ENCODE peak calls at places on chromosome 15, in ten cellular contexts. One of them, this sample, is unnamed.
A peak's percentile ranks its signal among the peaks of the same experiment; 100 is the strongest.

GRCh38 chr15:46297766-46298165 is 662.9 kb downstream of the SQOR start:
- DNase-seq in transverse colon: no peak
- DNase-seq in tibial nerve: no peak
- DNase-seq in endodermal cell: no peak
- DNase-seq in GM23338: no peak
- DNase-seq in suprapubic skin: no peak
- DNase-seq in K562: no peak
- DNase-seq in heart left ventricle: no peak
- DNase-seq in IMR-90: no peak
- DNase-seq in psoas muscle: no peak
- DNase-seq in this sample: no peak

GRCh38 chr15:92463826-92464225 is 70.1 kb downstream of the ST8SIA2 start:
- DNase-seq in transverse colon: no peak
- DNase-seq in tibial nerve: no peak
- DNase-seq in endodermal cell: no peak
- DNase-seq in GM23338: no peak
- DNase-seq in suprapubic skin: no peak
- DNase-seq in K562: peak; percentile 20
- DNase-seq in heart left ventricle: no peak
- DNase-seq in IMR-90: no peak
- DNase-seq in psoas muscle: no peak
- DNase-seq in this sample: no peak

GRCh38 chr15:87620393-87620792 is 636.1 kb downstream of the NTRK3 start:
- DNase-seq in transverse colon: no peak
- DNase-seq in tibial nerve: no peak
- DNase-seq in endodermal cell: no peak
- DNase-seq in GM23338: no peak
- DNase-seq in suprapubic skin: no peak
- DNase-seq in K562: no peak
- DNase-seq in heart left ventricle: no peak
- DNase-seq in IMR-90: no peak
- DNase-seq in psoas muscle: no peak
- DNase-seq in this sample: no peak

GRCh38 chr15:90221251-90221900 is 12.4 kb downstream of the CIB1 start:
- DNase-seq in transverse colon: peak; percentile 80
- DNase-seq in tibial nerve: peak; percentile 63
- DNase-seq in endodermal cell: peak; percentile 91
- DNase-seq in GM23338: peak; percentile 90
- DNase-seq in suprapubic skin: no peak
- DNase-seq in K562: peak; percentile 67
- DNase-seq in heart left ventricle: peak; percentile 82
- DNase-seq in IMR-90: peak; percentile 86
- DNase-seq in psoas muscle: peak; percentile 89
- DNase-seq in this sample: peak; percentile 88

GRCh38 chr15:36831125-36831914 is 251.9 kb downstream of the CDIN1 start:
- DNase-seq in transverse colon: no peak
- DNase-seq in tibial nerve: no peak
- DNase-seq in endodermal cell: no peak
- DNase-seq in GM23338: no peak
- DNase-seq in suprapubic skin: no peak
- DNase-seq in K562: no peak
- DNase-seq in heart left ventricle: no peak
- DNase-seq in IMR-90: peak; percentile 97
- DNase-seq in psoas muscle: no peak
- DNase-seq in this sample: no peak

GRCh38 chr15:72199721-72200212 is 2.2 kb upstream of the GRAMD2A start:
- DNase-seq in transverse colon: peak; percentile 88
- DNase-seq in tibial nerve: peak; percentile 88
- DNase-seq in endodermal cell: peak; percentile 94
- DNase-seq in GM23338: peak; percentile 83
- DNase-seq in suprapubic skin: peak; percentile 81
- DNase-seq in K562: peak; percentile 75
- DNase-seq in heart left ventricle: peak; percentile 86
- DNase-seq in IMR-90: peak; percentile 71
- DNase-seq in psoas muscle: peak; percentile 88
- DNase-seq in this sample: peak; percentile 81

GRCh38 chr15:37004373-37004869 is 95.9 kb downstream of the MEIS2 start:
- DNase-seq in transverse colon: no peak
- DNase-seq in tibial nerve: no peak
- DNase-seq in endodermal cell: no peak
- DNase-seq in GM23338: no peak
- DNase-seq in suprapubic skin: no peak
- DNase-seq in K562: no peak
- DNase-seq in heart left ventricle: no peak
- DNase-seq in IMR-90: no peak
- DNase-seq in psoas muscle: no peak
- DNase-seq in this sample: no peak

GRCh38 chr15:89828324-89829145 is 13.9 kb upstream of the ANPEP start:
- DNase-seq in transverse colon: peak; percentile 42
- DNase-seq in tibial nerve: peak; percentile 49
- DNase-seq in endodermal cell: no peak
- DNase-seq in GM23338: peak; percentile 43
- DNase-seq in suprapubic skin: no peak
- DNase-seq in K562: no peak
- DNase-seq in heart left ventricle: peak; percentile 76
- DNase-seq in IMR-90: peak; percentile 71
- DNase-seq in psoas muscle: peak; percentile 77
- DNase-seq in this sample: peak; percentile 61

GRCh38 chr15:67146214-67146613 is 80.8 kb downstream of the SMAD3 start:
- DNase-seq in transverse colon: peak; percentile 63
- DNase-seq in tibial nerve: no peak
- DNase-seq in endodermal cell: no peak
- DNase-seq in GM23338: no peak
- DNase-seq in suprapubic skin: no peak
- DNase-seq in K562: no peak
- DNase-seq in heart left ventricle: peak; percentile 71
- DNase-seq in IMR-90: peak; percentile 93
- DNase-seq in psoas muscle: peak; percentile 71
- DNase-seq in this sample: peak; percentile 68

GRCh38 chr15:79942656-79943481 is 28.1 kb downstream of the BCL2A1 start:
- DNase-seq in transverse colon: no peak
- DNase-seq in tibial nerve: no peak
- DNase-seq in endodermal cell: no peak
- DNase-seq in GM23338: no peak
- DNase-seq in suprapubic skin: no peak
- DNase-seq in K562: no peak
- DNase-seq in heart left ventricle: no peak
- DNase-seq in IMR-90: peak; percentile 76
- DNase-seq in psoas muscle: no peak
- DNase-seq in this sample: no peak

GRCh38 chr15:56242576-56243116 is 1.0 kb downstream of the RFX7 start:
- DNase-seq in transverse colon: no peak
- DNase-seq in tibial nerve: no peak
- DNase-seq in endodermal cell: no peak
- DNase-seq in GM23338: no peak
- DNase-seq in suprapubic skin: no peak
- DNase-seq in K562: peak; percentile 41
- DNase-seq in heart left ventricle: no peak
- DNase-seq in IMR-90: no peak
- DNase-seq in psoas muscle: no peak
- DNase-seq in this sample: no peak

GRCh38 chr15:99452728-99453643 is 112.8 kb upstream of the MEF2A start:
- DNase-seq in transverse colon: peak; percentile 67
- DNase-seq in tibial nerve: peak; percentile 69
- DNase-seq in endodermal cell: peak; percentile 38
- DNase-seq in GM23338: no peak
- DNase-seq in suprapubic skin: peak; percentile 92
- DNase-seq in K562: no peak
- DNase-seq in heart left ventricle: peak; percentile 96
- DNase-seq in IMR-90: peak; percentile 18
- DNase-seq in psoas muscle: peak; percentile 92
- DNase-seq in this sample: peak; percentile 86

GRCh38 chr15:90394074-90394473 is 6.0 kb downstream of the IQGAP1 start:
- DNase-seq in transverse colon: peak; percentile 64
- DNase-seq in tibial nerve: no peak
- DNase-seq in endodermal cell: no peak
- DNase-seq in GM23338: no peak
- DNase-seq in suprapubic skin: no peak
- DNase-seq in K562: no peak
- DNase-seq in heart left ventricle: no peak
- DNase-seq in IMR-90: no peak
- DNase-seq in psoas muscle: no peak
- DNase-seq in this sample: no peak

GRCh38 chr15:29825205-29825604 is 2.9 kb upstream of the TJP1 start:
- DNase-seq in transverse colon: no peak
- DNase-seq in tibial nerve: no peak
- DNase-seq in endodermal cell: no peak
- DNase-seq in GM23338: no peak
- DNase-seq in suprapubic skin: no peak
- DNase-seq in K562: no peak
- DNase-seq in heart left ventricle: no peak
- DNase-seq in IMR-90: no peak
- DNase-seq in psoas muscle: no peak
- DNase-seq in this sample: no peak

DNA sequence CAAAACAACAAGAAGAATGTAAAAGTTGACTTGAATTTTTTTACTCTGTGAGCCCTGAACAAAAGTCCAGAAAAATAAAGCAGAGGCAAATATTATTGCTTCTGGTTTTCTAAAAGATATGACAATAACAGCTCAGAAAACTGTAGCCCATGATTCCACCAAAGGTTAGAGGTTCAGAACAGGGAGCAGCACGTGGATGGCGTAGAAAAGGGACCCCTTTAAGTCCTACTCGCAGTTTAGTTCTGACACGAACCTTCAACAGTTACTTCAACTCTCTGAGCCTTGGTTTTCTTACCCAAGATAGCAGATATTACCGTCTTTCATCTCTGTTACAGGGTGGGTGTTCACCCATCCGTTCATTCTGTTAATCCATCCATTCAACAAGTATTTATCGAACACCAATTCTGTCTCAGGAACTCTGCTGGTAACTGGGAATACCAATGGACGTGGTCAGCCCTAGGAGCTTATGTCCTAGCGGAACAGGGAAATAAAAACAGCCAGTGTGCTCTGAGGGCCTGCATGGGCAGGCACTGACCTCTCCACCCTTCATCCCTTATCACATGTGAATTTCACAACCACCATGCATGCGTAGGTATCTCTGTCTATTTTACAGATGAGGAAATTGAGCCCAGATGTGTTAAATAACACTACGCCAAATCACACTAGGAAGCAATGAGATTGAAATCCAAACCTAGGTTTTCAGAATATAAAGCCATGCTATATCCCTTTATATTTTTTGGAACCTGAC is 274.2 kb upstream of the ICE2 start:
- DNase-seq in transverse colon: no peak
- DNase-seq in tibial nerve: no peak
- DNase-seq in endodermal cell: no peak
- DNase-seq in GM23338: no peak
- DNase-seq in suprapubic skin: no peak
- DNase-seq in K562: no peak
- DNase-seq in heart left ventricle: no peak
- DNase-seq in IMR-90: no peak
- DNase-seq in psoas muscle: no peak
- DNase-seq in this sample: no peak
- H3K27ac ChIP-seq in transverse colon: peak overlapping the region; percentile 60
- H3K27ac ChIP-seq in tibial nerve: no peak overlapping the region
- H3K27ac ChIP-seq in endodermal cell: no peak overlapping the region
- H3K27ac ChIP-seq in GM23338: no peak overlapping the region
- H3K27ac ChIP-seq in suprapubic skin: no peak overlapping the region
- H3K27ac ChIP-seq in K562: no peak overlapping the region
- H3K27ac ChIP-seq in heart left ventricle: peak overlapping the region; percentile 6
- H3K27ac ChIP-seq in IMR-90: peak overlapping the region; percentile 55
- H3K27ac ChIP-seq in psoas muscle: peak overlapping the region; percentile 72
- H3K27ac ChIP-seq in this sample: peak overlapping the region; percentile 63

DNA sequence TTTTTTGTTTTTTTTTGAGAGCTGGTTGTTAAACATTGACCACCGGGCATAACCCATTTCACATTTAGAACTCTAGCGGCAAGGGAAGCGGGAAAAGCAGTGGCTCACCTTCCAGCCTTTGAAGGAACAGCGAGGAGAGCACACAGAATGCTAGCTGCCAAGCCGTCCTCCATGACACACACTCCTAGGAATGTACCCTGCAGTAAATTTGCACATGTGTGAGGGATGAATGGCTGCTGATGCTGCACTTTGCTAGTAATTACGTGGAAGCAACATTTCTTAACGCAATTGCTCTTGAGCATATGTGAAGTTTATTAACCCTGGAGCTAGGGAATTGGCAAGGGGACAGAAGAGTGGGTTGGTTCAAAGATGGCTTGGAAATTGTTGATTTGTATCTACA is 123.7 kb downstream of the CHSY1 start:
- DNase-seq in transverse colon: no peak
- DNase-seq in tibial nerve: no peak
- DNase-seq in endodermal cell: peak; percentile 45
- DNase-seq in GM23338: peak; percentile 37
- DNase-seq in suprapubic skin: no peak
- DNase-seq in K562: no peak
- DNase-seq in heart left ventricle: no peak
- DNase-seq in IMR-90: peak; percentile 99
- DNase-seq in psoas muscle: no peak
- DNase-seq in this sample: no peak
- H3K4me3 ChIP-seq in transverse colon: no peak overlapping the region
- H3K4me3 ChIP-seq in tibial nerve: no peak overlapping the region
- H3K4me3 ChIP-seq in endodermal cell: no peak overlapping the region
- H3K4me3 ChIP-seq in GM23338: no peak overlapping the region
- H3K4me3 ChIP-seq in suprapubic skin: no peak overlapping the region
- H3K4me3 ChIP-seq in K562: no peak overlapping the region
- H3K4me3 ChIP-seq in heart left ventricle: no peak overlapping the region
- H3K4me3 ChIP-seq in IMR-90: no peak overlapping the region
- H3K4me3 ChIP-seq in psoas muscle: no peak overlapping the region
- H3K4me3 ChIP-seq in this sample: no peak overlapping the region

DNA sequence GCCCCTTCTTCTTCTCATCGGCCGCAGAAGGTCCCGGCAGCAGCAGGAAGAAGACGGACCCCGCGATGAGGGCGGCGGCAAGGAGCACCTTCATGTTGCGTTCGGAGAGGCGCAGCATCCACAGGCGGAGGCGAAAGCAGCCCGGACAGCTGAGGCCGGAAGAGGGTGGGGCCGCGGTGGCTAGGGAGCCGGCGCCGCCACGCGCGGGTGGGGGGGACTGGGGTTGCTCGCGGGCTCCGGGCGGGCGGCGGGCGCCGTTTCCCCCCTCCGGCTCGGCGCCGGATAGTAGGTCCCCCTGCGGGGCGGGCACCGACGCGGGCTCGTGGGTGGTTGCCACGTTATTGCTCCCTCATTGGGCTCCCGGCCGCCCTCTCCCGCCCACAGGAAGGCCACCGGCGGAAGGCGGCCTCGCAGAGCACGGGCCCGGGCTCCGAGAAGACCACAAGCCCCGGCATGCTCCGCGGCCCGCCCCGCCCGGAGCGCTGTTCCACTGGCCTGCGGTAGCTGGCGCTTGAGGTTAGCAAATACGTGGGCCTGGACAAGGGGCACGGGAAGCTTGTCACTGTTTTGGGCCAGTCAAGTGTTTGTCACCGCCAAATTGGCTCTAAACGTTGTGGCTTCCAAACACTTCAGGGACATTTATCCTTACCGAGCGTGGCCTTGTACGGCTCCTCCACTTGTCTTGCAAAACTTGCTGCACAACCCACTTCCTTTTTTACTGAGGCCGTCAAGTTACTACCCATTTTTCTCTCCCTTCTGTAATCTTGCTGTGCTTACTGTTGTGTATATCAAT is at the start of gene PPIB:
- DNase-seq in transverse colon: peak; percentile 98
- DNase-seq in tibial nerve: peak; percentile 91
- DNase-seq in endodermal cell: peak; percentile 99
- DNase-seq in GM23338: peak; percentile 97
- DNase-seq in suprapubic skin: peak; percentile 98
- DNase-seq in K562: peak; percentile 98
- DNase-seq in heart left ventricle: peak; percentile 99
- DNase-seq in IMR-90: peak; percentile 97
- DNase-seq in psoas muscle: peak; percentile 99
- DNase-seq in this sample: peak; percentile 98
- H3K4me1 ChIP-seq in transverse colon: peaks cover 17% of the 10 kb centered on the region
- H3K4me1 ChIP-seq in tibial nerve: peaks cover 47% of the 10 kb centered on the region
- H3K4me1 ChIP-seq in endodermal cell: peaks cover 13% of the 10 kb centered on the region
- H3K4me1 ChIP-seq in GM23338: peaks cover 25% of the 10 kb centered on the region
- H3K4me1 ChIP-seq in suprapubic skin: peaks cover 45% of the 10 kb centered on the region
- H3K4me1 ChIP-seq in K562: peaks cover 27% of the 10 kb centered on the region
- H3K4me1 ChIP-seq in heart left ventricle: peaks cover 57% of the 10 kb centered on the region
- H3K4me1 ChIP-seq in IMR-90: peaks cover 6% of the 10 kb centered on the region
- H3K4me1 ChIP-seq in psoas muscle: peaks cover 37% of the 10 kb centered on the region
- H3K4me1 ChIP-seq in this sample: peaks cover 50% of the 10 kb centered on the region

GRCh38 chr15:74174216-74174965 is 881 bp downstream of the ISLR start:
- DNase-seq in transverse colon: no peak
- DNase-seq in tibial nerve: peak; percentile 60
- DNase-seq in endodermal cell: peak; percentile 53
- DNase-seq in GM23338: no peak
- DNase-seq in suprapubic skin: peak; percentile 65
- DNase-seq in K562: no peak
- DNase-seq in heart left ventricle: peak; percentile 73
- DNase-seq in IMR-90: no peak
- DNase-seq in psoas muscle: peak; percentile 46
- DNase-seq in this sample: no peak
- H3K27ac ChIP-seq in transverse colon: peak overlapping the region; percentile 76
- H3K27ac ChIP-seq in tibial nerve: peak overlapping the region; percentile 62
- H3K27ac ChIP-seq in endodermal cell: peak overlapping the region; percentile 8
- H3K27ac ChIP-seq in GM23338: no peak overlapping the region
- H3K27ac ChIP-seq in suprapubic skin: peak overlapping the region; percentile 65
- H3K27ac ChIP-seq in K562: no peak overlapping the region
- H3K27ac ChIP-seq in heart left ventricle: peak overlapping the region; percentile 85
- H3K27ac ChIP-seq in IMR-90: no peak overlapping the region
- H3K27ac ChIP-seq in psoas muscle: peak overlapping the region; percentile 30
- H3K27ac ChIP-seq in this sample: no peak overlapping the region